ENCODE peak calls at places on chromosomes 4 and X, in ten cellular contexts. T is neural progenitor cell, Y is AG04450, S is cardiac fibroblast, G is GM12865, C is gastrocnemius medialis, F is heart right ventricle, N is fibroblast of mammary gland, K is astrocyte, P is tibial nerve. B is an unnamed sample.

GRCh38 chrX:129572422-129572821 is 32.4 kb downstream of the OCRL start:
- DNase-seq in F (no peak), P (no peak), K (peak), G (no peak), S (no peak), N (no peak), C (no peak), T (no peak), Y (no peak), B (no peak)

GRCh38 chrX:149286940-149287349 is 218.2 kb downstream of the IDS start:
- DNase-seq in S (peak), C (no peak), G (peak), P (peak), K (peak), N (peak), F (peak), T (peak), Y (peak), B (no peak)

GRCh38 chrX:86002076-86002896 is 45.1 kb downstream of the CHM start:
- DNase-seq in K (peak), P (no peak), S (peak), Y (no peak), C (no peak), N (peak), T (peak), F (no peak), G (peak), B (no peak)

GRCh38 chr4:6855692-6856297 is 53.8 kb upstream of the TBC1D14 start:
- DNase-seq in N (peak), K (peak), F (no peak), C (peak), S (peak), P (no peak), T (no peak), Y (peak), G (peak), B (no peak)

GRCh38 chrX:120286733-120287512 is 24.3 kb downstream of the TMEM255A start:
- DNase-seq in S (no peak), C (no peak), Y (no peak), K (no peak), N (no peak), F (no peak), T (no peak), P (no peak), G (peak), B (no peak)

GRCh38 chrX:48468247-48468671 is 1.8 kb downstream of the SLC38A5 start:
- DNase-seq in G (peak), Y (no peak), P (no peak), N (no peak), F (no peak), T (peak), S (no peak), C (no peak), K (no peak), B (no peak)

GRCh38 chr4:139331185-139331584 is 28.9 kb upstream of the NDUFC1 start:
- DNase-seq in N (peak), C (no peak), G (no peak), S (peak), K (peak), P (no peak), F (no peak), T (no peak), Y (no peak), B (no peak)

GRCh38 chr4:125728568-125728967 is 413.8 kb downstream of the FAT4 start:
- DNase-seq in G (no peak), C (no peak), Y (peak), N (peak), P (no peak), T (peak), S (peak), K (peak), F (no peak), B (no peak)

GRCh38 chr4:72984351-72984750 is 85.2 kb downstream of the COX18 start:
- DNase-seq in P (no peak), G (no peak), Y (no peak), S (no peak), K (no peak), C (no peak), F (no peak), T (no peak), N (no peak), B (no peak)

GRCh38 chr4:151604238-151604637 is 156.6 kb downstream of the GATB start:
- DNase-seq in F (no peak), C (no peak), T (no peak), K (no peak), N (peak), P (no peak), Y (no peak), G (peak), S (peak), B (no peak)

GRCh38 chr4:5758741-5759140 is 47.7 kb downstream of the EVC start:
- DNase-seq in K (peak), P (no peak), S (peak), N (peak), F (no peak), C (no peak), Y (peak), T (no peak), G (peak), B (no peak)

GRCh38 chrX:46953137-46953527 is 40.9 kb downstream of the JADE3 start:
- DNase-seq in G (peak), S (no peak), Y (no peak), F (no peak), P (no peak), T (no peak), C (no peak), N (no peak), K (no peak), B (no peak)

GRCh38 chr4:104906274-104906673 is 240.4 kb upstream of the TET2 start:
- DNase-seq in Y (no peak), P (no peak), F (no peak), S (no peak), G (no peak), N (no peak), K (no peak), T (no peak), C (no peak), B (no peak)

GRCh38 chr4:2793920-2794706 is 1.2 kb downstream of the SH3BP2 start:
- DNase-seq in F (no peak), K (no peak), T (peak), S (peak), P (no peak), G (peak), C (no peak), Y (no peak), N (no peak), B (peak)

GRCh38 chrX:123959281-123960063 is 2.0 kb upstream of the STAG2 start:
- DNase-seq in C (peak), G (no peak), Y (no peak), S (peak), K (no peak), P (peak), F (peak), T (peak), N (peak), B (no peak)

GRCh38 chrX:56800801-56801200 is 71.8 kb downstream of the NBDY start:
- DNase-seq in F (no peak), N (no peak), K (no peak), Y (no peak), T (no peak), G (peak), S (no peak), C (no peak), P (no peak), B (no peak)

GRCh38 chr4:8384397-8385060 is 56.0 kb downstream of the ACOX3 start:
- DNase-seq in K (no peak), N (no peak), G (no peak), C (no peak), P (no peak), F (no peak), S (no peak), T (no peak), Y (no peak), B (no peak)

GRCh38 chr4:130238121-130238520 is 1142.2 kb downstream of the C4orf33 start:
- DNase-seq in G (no peak), C (no peak), Y (no peak), K (no peak), P (no peak), N (peak), T (no peak), F (no peak), S (peak), B (no peak)

GRCh38 chr4:1902243-1902642 is 31.1 kb downstream of the NSD2 start:
- DNase-seq in S (no peak), P (no peak), K (no peak), G (no peak), T (no peak), Y (no peak), C (no peak), N (no peak), F (no peak), B (peak)

GRCh38 chr4:121229993-121230392 is 65.9 kb upstream of the TNIP3 start:
- DNase-seq in Y (no peak), P (no peak), K (no peak), T (no peak), N (no peak), C (no peak), S (no peak), G (no peak), F (no peak), B (no peak)

GRCh38 chr4:121226362-121226761 is 62.2 kb upstream of the TNIP3 start:
- DNase-seq in N (no peak), P (no peak), K (no peak), F (no peak), C (no peak), Y (no peak), T (peak), G (no peak), S (no peak), B (no peak)

GRCh38 chr4:121228851-121229250 is 64.7 kb upstream of the TNIP3 start:
- DNase-seq in N (no peak), Y (no peak), P (no peak), K (no peak), T (no peak), C (no peak), F (no peak), S (no peak), G (no peak), B (no peak)

GRCh38 chr4:121221608-121222007 is 57.5 kb upstream of the TNIP3 start:
- DNase-seq in K (no peak), F (no peak), G (no peak), P (no peak), C (no peak), N (no peak), S (no peak), T (no peak), Y (no peak), B (no peak)

DNA sequence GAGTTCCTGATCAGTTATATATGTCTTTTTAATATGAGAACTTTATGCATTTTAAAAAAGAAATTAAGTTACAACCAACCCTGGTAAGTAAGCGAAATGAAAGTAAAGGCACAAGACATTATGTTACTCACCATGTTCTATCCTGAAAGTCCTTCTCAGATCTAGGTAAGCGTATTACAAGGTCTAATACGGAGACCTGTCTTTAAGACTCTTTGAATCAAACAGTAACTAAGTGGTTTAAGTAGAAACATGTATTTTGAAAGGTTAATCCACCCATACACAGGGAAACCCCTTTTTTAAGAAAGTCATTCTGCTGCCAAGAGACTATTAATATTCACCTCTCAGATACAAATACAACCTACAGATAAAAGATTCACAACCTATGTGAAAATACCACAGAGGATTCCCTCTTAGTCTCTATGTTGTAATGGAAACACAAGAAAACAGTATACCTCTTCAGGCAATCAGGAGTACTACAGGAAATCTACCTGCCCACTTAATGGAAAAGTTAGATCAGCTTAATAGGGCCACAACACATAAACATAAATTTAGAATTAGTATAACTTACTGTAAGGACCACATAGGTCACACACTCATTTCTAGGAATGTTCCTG is 63.2 kb upstream of the TNIP3 start:
- DNase-seq in P (no peak), T (no peak), G (peak), F (no peak), S (no peak), K (no peak), N (no peak), Y (no peak), C (no peak), B (no peak)
- H3K4me3 ChIP-seq in P (no peak), T (no peak), G (peak), F (no peak), S (no peak), K (no peak), N (no peak), Y (no peak), C (no peak), B (no peak)

GRCh38 chr4:98352940-98353339 is 91.8 kb downstream of the RAP1GDS1 start:
- DNase-seq in Y (no peak), P (no peak), F (no peak), N (no peak), S (no peak), T (no peak), K (no peak), G (no peak), C (no peak), B (no peak)
- H3K4me3 ChIP-seq in Y (no peak), P (no peak), F (peak), N (no peak), S (no peak), T (no peak), K (no peak), G (no peak), C (no peak), B (no peak)

GRCh38 chr4:24794111-24794860 is 1.1 kb upstream of the SOD3 start:
- DNase-seq in K (peak), T (no peak), N (peak), G (no peak), S (peak), F (peak), C (no peak), Y (no peak), P (no peak), B (no peak)
- H3K4me3 ChIP-seq in K (peak), T (no peak), N (peak), G (no peak), S (no peak), F (peak), C (peak), Y (no peak), P (peak), B (peak)

GRCh38 chr4:148116971-148117370 is 325.2 kb downstream of the NR3C2 start:
- DNase-seq in F (no peak), G (no peak), C (no peak), S (no peak), Y (no peak), N (no peak), T (no peak), K (no peak), P (no peak), B (no peak)
- H3K4me3 ChIP-seq in F (no peak), G (no peak), C (no peak), S (no peak), Y (no peak), N (no peak), T (no peak), K (no peak), P (no peak), B (no peak)

GRCh38 chr4:159227984-159228383 is 125.1 kb downstream of the RAPGEF2 start:
- DNase-seq in C (no peak), Y (peak), P (peak), N (peak), G (no peak), S (peak), K (peak), T (peak), F (peak), B (peak)
- H3K4me3 ChIP-seq in C (peak), Y (peak), P (peak), N (peak), G (no peak), S (peak), K (peak), T (no peak), F (peak), B (peak)

DNA sequence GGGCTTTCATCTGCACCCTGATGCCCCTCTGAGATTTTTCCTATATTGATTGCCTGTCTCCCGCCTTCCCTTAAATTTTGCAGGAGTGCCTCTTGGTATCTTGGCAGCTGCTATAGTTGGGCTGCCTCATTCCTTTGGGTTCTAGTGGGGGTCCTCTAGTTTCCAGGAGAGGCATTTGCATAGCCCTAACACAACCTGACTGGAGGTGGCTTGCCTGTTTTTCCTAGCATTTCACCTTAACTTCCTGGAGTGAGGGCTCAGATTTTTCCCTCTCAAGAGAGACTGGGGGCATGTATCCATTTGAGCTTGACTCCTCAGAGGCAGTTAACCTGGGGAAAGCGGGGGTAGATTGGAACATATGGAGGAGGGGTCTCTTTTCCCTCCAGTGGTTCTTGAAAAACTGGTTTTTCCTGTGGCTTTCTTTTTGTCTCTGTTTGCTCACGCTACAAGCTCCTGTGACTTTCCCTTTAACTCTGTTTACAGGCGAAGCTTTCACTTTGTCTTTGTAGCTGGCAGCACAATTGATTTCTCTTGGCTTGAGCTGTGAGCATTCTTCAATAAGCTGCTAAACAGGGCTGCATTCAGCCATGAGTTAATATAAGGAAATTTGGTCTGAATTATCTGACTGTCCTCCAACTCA is 45.9 kb downstream of the UGT2A3 start:
- DNase-seq in C (no peak), P (no peak), K (peak), G (peak), Y (no peak), T (peak), S (peak), N (no peak), F (no peak), B (no peak)
- H3K4me3 ChIP-seq in C (no peak), P (peak), K (peak), G (peak), Y (peak), T (peak), S (no peak), N (no peak), F (no peak), B (peak)

DNA sequence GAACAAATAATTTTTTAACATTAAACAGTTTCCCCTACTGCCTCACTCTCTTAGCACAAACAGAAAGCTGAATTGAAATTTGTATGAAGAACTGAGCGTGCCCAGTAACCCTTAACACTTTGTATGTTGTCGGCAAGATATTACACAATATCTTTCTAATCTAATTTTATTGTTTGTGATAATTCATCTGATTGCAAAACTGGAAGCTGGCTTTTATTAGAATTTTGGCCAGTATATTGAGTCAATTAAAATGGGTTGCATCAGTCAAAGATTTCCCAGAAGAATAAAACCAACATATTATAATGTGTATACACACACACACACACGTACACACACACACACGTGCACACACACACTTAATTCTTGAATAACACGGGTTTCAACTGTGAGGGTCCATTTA is 2332.1 kb downstream of the PCDH7 start:
- DNase-seq in N (peak), S (no peak), F (no peak), K (no peak), Y (no peak), G (no peak), T (no peak), P (peak), C (no peak), B (no peak)
- H3K4me3 ChIP-seq in N (no peak), S (no peak), F (no peak), K (no peak), Y (no peak), G (no peak), T (no peak), P (no peak), C (no peak), B (no peak)

GRCh38 chrX:53223068-53223693 is 1.8 kb downstream of the KDM5C start:
- DNase-seq in T (peak), P (no peak), K (no peak), F (no peak), Y (no peak), C (peak), G (no peak), S (peak), N (peak), B (no peak)
- H3K4me3 ChIP-seq in T (peak), P (peak), K (peak), F (peak), Y (peak), C (peak), G (peak), S (peak), N (peak), B (peak)

DNA sequence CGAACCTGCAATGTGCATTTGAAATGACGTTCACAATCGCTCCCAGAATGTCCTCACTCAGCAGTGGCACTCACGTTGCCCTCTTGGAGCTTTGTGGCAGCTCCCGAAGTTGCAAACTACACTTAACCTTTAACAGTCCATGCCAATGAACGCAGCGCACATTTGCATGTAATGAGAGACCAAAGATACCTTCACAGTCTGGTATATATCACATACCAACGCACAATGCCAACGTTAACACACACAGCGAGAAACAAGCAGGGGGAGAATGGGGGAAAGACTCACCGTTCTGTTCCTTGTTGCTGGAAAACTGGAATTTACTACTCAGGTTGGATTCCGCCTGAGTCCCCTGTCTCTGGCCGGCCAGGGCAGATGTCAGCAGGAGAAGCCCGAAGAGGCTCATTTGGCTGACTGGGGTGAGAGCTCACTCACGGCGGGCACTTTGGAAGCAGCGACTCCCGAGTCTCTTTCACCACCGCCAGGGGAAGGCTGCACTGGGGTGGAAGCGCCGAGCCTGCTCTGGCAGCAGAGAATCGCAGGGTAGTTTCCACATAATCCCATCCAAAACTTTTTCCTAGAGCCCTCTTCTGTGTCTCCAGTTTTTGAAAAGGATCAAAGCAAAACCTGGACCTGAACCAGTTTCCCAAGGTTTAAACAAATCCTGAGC is 965 bp downstream of the PDGFC start:
- DNase-seq in C (peak), Y (no peak), T (peak), G (no peak), P (peak), S (peak), K (no peak), N (peak), F (peak), B (peak)
- H3K4me3 ChIP-seq in C (peak), Y (peak), T (peak), G (no peak), P (peak), S (peak), K (peak), N (peak), F (peak), B (peak)